ENCODE peak calls at places on chromosomes 6 and 20, in seven cellular contexts. One of them, this sample, is unnamed.

GRCh38 chr20:62025394-62025793 is 40.3 kb downstream of the TAF4 start:
- DNase-seq in H1: no peak
- DNase-seq in IMR-90: no peak
- DNase-seq in H9: no peak
- DNase-seq in neuronal stem cell: no peak
- DNase-seq in mesenchymal stem cell: peak
- DNase-seq in trophoblast cell: no peak
- DNase-seq in this sample: no peak

GRCh38 chr6:38417521-38417920 is 222.2 kb downstream of the BTBD9 start:
- DNase-seq in H1: no peak
- DNase-seq in IMR-90: no peak
- DNase-seq in H9: no peak
- DNase-seq in neuronal stem cell: no peak
- DNase-seq in mesenchymal stem cell: no peak
- DNase-seq in trophoblast cell: no peak
- DNase-seq in this sample: peak

GRCh38 chr6:33344771-33345697 is 27.5 kb upstream of the ZBTB22 start:
- DNase-seq in H1: peak
- DNase-seq in IMR-90: peak
- DNase-seq in H9: peak
- DNase-seq in neuronal stem cell: peak
- DNase-seq in mesenchymal stem cell: peak
- DNase-seq in trophoblast cell: peak
- DNase-seq in this sample: peak

GRCh38 chr20:13061381-13061780 is 52.6 kb downstream of the SPTLC3 start:
- DNase-seq in H1: no peak
- DNase-seq in IMR-90: no peak
- DNase-seq in H9: no peak
- DNase-seq in neuronal stem cell: no peak
- DNase-seq in mesenchymal stem cell: no peak
- DNase-seq in trophoblast cell: no peak
- DNase-seq in this sample: no peak

GRCh38 chr20:41309817-41310216 is 7.7 kb downstream of the ZHX3 start:
- DNase-seq in H1: no peak
- DNase-seq in IMR-90: peak
- DNase-seq in H9: no peak
- DNase-seq in neuronal stem cell: no peak
- DNase-seq in mesenchymal stem cell: peak
- DNase-seq in trophoblast cell: no peak
- DNase-seq in this sample: no peak

GRCh38 chr6:97053643-97054411 is 129.3 kb downstream of the KLHL32 start:
- DNase-seq in H1: no peak
- DNase-seq in IMR-90: peak
- DNase-seq in H9: no peak
- DNase-seq in neuronal stem cell: no peak
- DNase-seq in mesenchymal stem cell: peak
- DNase-seq in trophoblast cell: no peak
- DNase-seq in this sample: no peak

GRCh38 chr20:17947474-17947815 is 21.1 kb downstream of the SNX5 start:
- DNase-seq in H1: no peak
- DNase-seq in IMR-90: no peak
- DNase-seq in H9: no peak
- DNase-seq in neuronal stem cell: no peak
- DNase-seq in mesenchymal stem cell: no peak
- DNase-seq in trophoblast cell: no peak
- DNase-seq in this sample: no peak

GRCh38 chr6:63635165-63635562 is 438 bp upstream of the PHF3 start:
- DNase-seq in H1: no peak
- DNase-seq in IMR-90: no peak
- DNase-seq in H9: no peak
- DNase-seq in neuronal stem cell: no peak
- DNase-seq in mesenchymal stem cell: no peak
- DNase-seq in trophoblast cell: no peak
- DNase-seq in this sample: peak

GRCh38 chr6:41428995-41429417 is 93.6 kb downstream of the NCR2 start:
- DNase-seq in H1: no peak
- DNase-seq in IMR-90: peak
- DNase-seq in H9: no peak
- DNase-seq in neuronal stem cell: no peak
- DNase-seq in mesenchymal stem cell: peak
- DNase-seq in trophoblast cell: no peak
- DNase-seq in this sample: peak

GRCh38 chr6:135094403-135094821 is 39.8 kb upstream of the HBS1L start:
- DNase-seq in H1: no peak
- DNase-seq in IMR-90: peak
- DNase-seq in H9: no peak
- DNase-seq in neuronal stem cell: no peak
- DNase-seq in mesenchymal stem cell: no peak
- DNase-seq in trophoblast cell: no peak
- DNase-seq in this sample: no peak

GRCh38 chr6:2072450-2072849 is 173.0 kb downstream of the GMDS start:
- DNase-seq in H1: no peak
- DNase-seq in IMR-90: peak
- DNase-seq in H9: no peak
- DNase-seq in neuronal stem cell: no peak
- DNase-seq in mesenchymal stem cell: no peak
- DNase-seq in trophoblast cell: no peak
- DNase-seq in this sample: no peak

GRCh38 chr20:13552061-13552460 is 86.7 kb downstream of the TASP1 start:
- DNase-seq in H1: no peak
- DNase-seq in IMR-90: peak
- DNase-seq in H9: no peak
- DNase-seq in neuronal stem cell: no peak
- DNase-seq in mesenchymal stem cell: no peak
- DNase-seq in trophoblast cell: no peak
- DNase-seq in this sample: no peak

GRCh38 chr20:59567585-59568508 is 36.5 kb upstream of the PHACTR3 start:
- DNase-seq in H1: no peak
- DNase-seq in IMR-90: no peak
- DNase-seq in H9: no peak
- DNase-seq in neuronal stem cell: no peak
- DNase-seq in mesenchymal stem cell: no peak
- DNase-seq in trophoblast cell: no peak
- DNase-seq in this sample: no peak

DNA sequence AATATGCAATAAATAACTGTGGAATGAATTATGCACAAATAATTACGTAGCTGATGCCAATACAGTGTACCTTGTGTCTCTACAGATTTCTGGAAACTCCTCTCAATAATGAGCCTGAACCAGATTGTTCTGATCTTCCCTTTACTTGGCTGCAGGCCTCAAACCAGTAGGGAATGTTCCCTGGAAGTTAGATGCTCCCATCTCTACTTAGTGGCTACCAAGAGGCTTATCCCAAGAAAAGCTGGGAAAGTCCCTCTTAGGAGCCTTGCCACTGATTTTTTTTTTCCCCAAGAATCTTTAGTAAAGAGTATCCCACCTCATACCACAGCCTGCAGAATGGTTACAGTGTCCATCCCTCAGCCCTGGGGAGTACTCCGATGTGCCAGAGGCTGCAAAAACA is 702.1 kb downstream of the RFPL4B start:
- DNase-seq in H1: no peak
- DNase-seq in IMR-90: peak
- DNase-seq in H9: no peak
- DNase-seq in neuronal stem cell: no peak
- DNase-seq in mesenchymal stem cell: no peak
- DNase-seq in trophoblast cell: no peak
- DNase-seq in this sample: no peak
- H2BK120ac ChIP-seq in H1: no peak
- H2BK120ac ChIP-seq in IMR-90: peak
- H2BK120ac ChIP-seq in H9: no peak
- H2BK120ac ChIP-seq in neuronal stem cell: no peak
- H2BK120ac ChIP-seq in mesenchymal stem cell: no peak
- H2BK120ac ChIP-seq in trophoblast cell: peak
- H2BK120ac ChIP-seq in this sample: no peak

GRCh38 chr6:133466666-133467065 is 225.5 kb downstream of the EYA4 start:
- DNase-seq in H1: no peak
- DNase-seq in IMR-90: peak
- DNase-seq in H9: no peak
- DNase-seq in neuronal stem cell: no peak
- DNase-seq in mesenchymal stem cell: no peak
- DNase-seq in trophoblast cell: no peak
- DNase-seq in this sample: no peak
- H2BK120ac ChIP-seq in H1: no peak
- H2BK120ac ChIP-seq in IMR-90: no peak
- H2BK120ac ChIP-seq in H9: no peak
- H2BK120ac ChIP-seq in neuronal stem cell: no peak
- H2BK120ac ChIP-seq in mesenchymal stem cell: no peak
- H2BK120ac ChIP-seq in trophoblast cell: no peak
- H2BK120ac ChIP-seq in this sample: no peak

GRCh38 chr20:23403721-23404120 is 17.6 kb downstream of the NAPB start:
- DNase-seq in H1: no peak
- DNase-seq in IMR-90: peak
- DNase-seq in H9: no peak
- DNase-seq in neuronal stem cell: no peak
- DNase-seq in mesenchymal stem cell: peak
- DNase-seq in trophoblast cell: no peak
- DNase-seq in this sample: no peak

GRCh38 chr20:23407770-23408467 is 13.4 kb downstream of the NAPB start:
- DNase-seq in H1: no peak
- DNase-seq in IMR-90: no peak
- DNase-seq in H9: no peak
- DNase-seq in neuronal stem cell: no peak
- DNase-seq in mesenchymal stem cell: no peak
- DNase-seq in trophoblast cell: no peak
- DNase-seq in this sample: no peak

GRCh38 chr20:23406880-23407279 is 14.4 kb downstream of the NAPB start:
- DNase-seq in H1: no peak
- DNase-seq in IMR-90: no peak
- DNase-seq in H9: no peak
- DNase-seq in neuronal stem cell: no peak
- DNase-seq in mesenchymal stem cell: no peak
- DNase-seq in trophoblast cell: no peak
- DNase-seq in this sample: no peak

GRCh38 chr20:23401051-23401450 is 20.2 kb downstream of the NAPB start:
- DNase-seq in H1: no peak
- DNase-seq in IMR-90: no peak
- DNase-seq in H9: no peak
- DNase-seq in neuronal stem cell: no peak
- DNase-seq in mesenchymal stem cell: no peak
- DNase-seq in trophoblast cell: no peak
- DNase-seq in this sample: no peak

GRCh38 chr20:23404196-23404595 is 17.1 kb downstream of the NAPB start:
- DNase-seq in H1: no peak
- DNase-seq in IMR-90: peak
- DNase-seq in H9: no peak
- DNase-seq in neuronal stem cell: no peak
- DNase-seq in mesenchymal stem cell: peak
- DNase-seq in trophoblast cell: no peak
- DNase-seq in this sample: no peak
- H2BK120ac ChIP-seq in H1: no peak
- H2BK120ac ChIP-seq in IMR-90: no peak
- H2BK120ac ChIP-seq in H9: no peak
- H2BK120ac ChIP-seq in neuronal stem cell: no peak
- H2BK120ac ChIP-seq in mesenchymal stem cell: no peak
- H2BK120ac ChIP-seq in trophoblast cell: no peak
- H2BK120ac ChIP-seq in this sample: no peak

GRCh38 chr6:138690975-138691594 is 82.5 kb upstream of the CCDC28A start:
- DNase-seq in H1: no peak
- DNase-seq in IMR-90: peak
- DNase-seq in H9: no peak
- DNase-seq in neuronal stem cell: no peak
- DNase-seq in mesenchymal stem cell: peak
- DNase-seq in trophoblast cell: no peak
- DNase-seq in this sample: no peak
- H2BK120ac ChIP-seq in H1: no peak
- H2BK120ac ChIP-seq in IMR-90: peak
- H2BK120ac ChIP-seq in H9: no peak
- H2BK120ac ChIP-seq in neuronal stem cell: no peak
- H2BK120ac ChIP-seq in mesenchymal stem cell: no peak
- H2BK120ac ChIP-seq in trophoblast cell: no peak
- H2BK120ac ChIP-seq in this sample: no peak

GRCh38 chr6:51213806-51214205 is 395.1 kb downstream of the TFAP2B start:
- DNase-seq in H1: peak
- DNase-seq in IMR-90: no peak
- DNase-seq in H9: peak
- DNase-seq in neuronal stem cell: no peak
- DNase-seq in mesenchymal stem cell: no peak
- DNase-seq in trophoblast cell: no peak
- DNase-seq in this sample: peak
- H2BK120ac ChIP-seq in H1: no peak
- H2BK120ac ChIP-seq in IMR-90: no peak
- H2BK120ac ChIP-seq in H9: no peak
- H2BK120ac ChIP-seq in neuronal stem cell: no peak
- H2BK120ac ChIP-seq in mesenchymal stem cell: no peak
- H2BK120ac ChIP-seq in trophoblast cell: no peak
- H2BK120ac ChIP-seq in this sample: no peak